ENCODE peak calls at places on chromosomes 5 and 9, in seven cellular contexts. H is ovary; I is HAP-1; Y is IMR-90; P is CD8-positive, alpha-beta memory T cell; T is heart left ventricle; Z is CD4-positive, alpha-beta memory T cell. E is an unnamed sample.

GRCh38 chr9:136688274-136689107 is 1.2 kb upstream of the AGPAT2 start:
- DNase-seq in T (no peak), Z (no peak), P (no peak), Y (no peak), I (no peak), H (no peak), E (no peak)

GRCh38 chr5:56190500-56190899 is 42.6 kb downstream of the ANKRD55 start:
- DNase-seq in I (no peak), P (no peak), Z (peak), T (peak), H (no peak), Y (peak), E (no peak)

GRCh38 chr5:53480474-53481353 is at the start of gene FST:
- DNase-seq in I (peak), P (no peak), T (no peak), Y (peak), Z (peak), H (peak), E (no peak)

GRCh38 chr5:111227805-111228204 is 3.6 kb downstream of the CAMK4 start:
- DNase-seq in Z (peak), Y (peak), I (no peak), H (no peak), T (no peak), P (peak), E (no peak)

GRCh38 chr5:125882061-125882460 is 541.1 kb upstream of the GRAMD2B start:
- DNase-seq in Z (no peak), Y (no peak), H (no peak), I (no peak), P (no peak), T (no peak), E (no peak)

GRCh38 chr9:116499986-116500871 is 186.9 kb upstream of the TRIM32 start:
- DNase-seq in Y (peak), H (no peak), I (no peak), P (no peak), Z (no peak), T (peak), E (no peak)

GRCh38 chr9:114037961-114038723 is 40.0 kb downstream of the AMBP start:
- DNase-seq in T (no peak), I (peak), Z (no peak), P (no peak), Y (no peak), H (no peak), E (no peak)

GRCh38 chr9:85704744-85705143 is 37.0 kb downstream of the AGTPBP1 start:
- DNase-seq in P (no peak), I (no peak), Z (no peak), Y (no peak), T (no peak), H (no peak), E (no peak)

GRCh38 chr9:81631213-81631745 is 58.1 kb downstream of the TLE1 start:
- DNase-seq in I (no peak), H (no peak), T (no peak), P (no peak), Y (no peak), Z (no peak), E (no peak)

GRCh38 chr5:59357421-59357977 is 536.0 kb downstream of the PDE4D start:
- DNase-seq in Y (peak), H (no peak), Z (no peak), I (no peak), P (no peak), T (peak), E (no peak)

GRCh38 chr9:136852664-136853595 is 784 bp downstream of the MAMDC4 start:
- DNase-seq in H (peak), Y (no peak), T (peak), Z (no peak), I (peak), P (no peak), E (no peak)

GRCh38 chr5:160466889-160467554 is 45.4 kb downstream of the PTTG1 start:
- DNase-seq in Y (no peak), P (no peak), H (no peak), Z (no peak), I (no peak), T (no peak), E (no peak)

GRCh38 chr5:127695336-127695735 is 7.9 kb upstream of the CCDC192 start:
- DNase-seq in I (no peak), T (no peak), H (no peak), Y (no peak), Z (no peak), P (no peak), E (no peak)

GRCh38 chr5:171703116-171703515 is 82.5 kb upstream of the SMIM23 start:
- DNase-seq in Z (no peak), Y (no peak), P (no peak), T (no peak), H (no peak), I (no peak), E (no peak)

GRCh38 chr5:76701298-76701697 is 14.6 kb upstream of the F2R start:
- DNase-seq in Y (peak), Z (no peak), P (no peak), T (peak), H (no peak), I (no peak), E (no peak)

GRCh38 chr9:21993893-21994525 is at the start of gene CDKN2A:
- DNase-seq in T (no peak), I (peak), Z (peak), Y (peak), H (no peak), P (peak), E (no peak)

GRCh38 chr5:94694671-94695070 is 76.2 kb downstream of the SLF1 start:
- DNase-seq in P (no peak), H (no peak), T (no peak), I (no peak), Z (no peak), Y (no peak), E (no peak)

GRCh38 chr9:90941661-90942060 is 140.0 kb downstream of the SYK start:
- DNase-seq in T (no peak), Z (no peak), I (no peak), H (no peak), Y (no peak), P (no peak), E (no peak)

GRCh38 chr9:94813379-94813778 is 86.9 kb downstream of the AOPEP start:
- DNase-seq in I (no peak), Y (no peak), H (no peak), P (no peak), Z (no peak), T (no peak), E (no peak)

GRCh38 chr5:65199988-65200668 is 281.6 kb downstream of the ADAMTS6 start:
- DNase-seq in H (no peak), P (no peak), Y (peak), Z (no peak), T (no peak), I (no peak), E (no peak)

GRCh38 chr9:30746589-30746988 is 1637.9 kb upstream of the ACO1 start:
- DNase-seq in I (no peak), Z (no peak), P (no peak), T (no peak), H (no peak), Y (no peak), E (no peak)

GRCh38 chr5:45355189-45355992 is 340.8 kb downstream of the HCN1 start:
- DNase-seq in Z (no peak), P (no peak), Y (no peak), I (no peak), T (no peak), H (no peak), E (no peak)

GRCh38 chr5:139246394-139246793 is 47.1 kb upstream of the MATR3 start:
- DNase-seq in Z (no peak), I (no peak), T (no peak), P (no peak), Y (peak), H (no peak), E (no peak)

GRCh38 chr5:127260686-127261085 is 29.9 kb upstream of the MEGF10 start:
- DNase-seq in Y (no peak), Z (no peak), T (no peak), I (no peak), P (no peak), H (no peak), E (no peak)

GRCh38 chr9:137459601-137460362 is 648 bp upstream of the NSMF start:
- DNase-seq in Z (no peak), Y (no peak), P (peak), T (peak), H (no peak), I (no peak), E (no peak)

GRCh38 chr9:96137666-96138429 is 164.1 kb downstream of the HSD17B3 start:
- DNase-seq in H (no peak), P (no peak), Y (peak), T (no peak), Z (no peak), I (no peak), E (no peak)
- H3K4me3 ChIP-seq in H (no peak), P (no peak), Y (peak), T (no peak), Z (no peak), I (no peak), E (no peak)

GRCh38 chr9:133609311-133610098 is at the start of gene FAM163B:
- DNase-seq in P (no peak), I (peak), Y (peak), H (peak), Z (peak), T (no peak), E (no peak)

GRCh38 chr9:133607381-133607780 is 1.8 kb downstream of the FAM163B start:
- DNase-seq in I (no peak), Y (no peak), Z (no peak), T (no peak), P (no peak), H (no peak), E (no peak)

GRCh38 chr9:133607976-133608375 is 1.2 kb downstream of the FAM163B start:
- DNase-seq in Y (no peak), I (no peak), H (no peak), Z (no peak), P (no peak), T (no peak), E (no peak)

GRCh38 chr9:133608881-133609280 is 308 bp downstream of the FAM163B start:
- DNase-seq in P (no peak), T (no peak), H (no peak), Y (no peak), Z (no peak), I (no peak), E (no peak)

GRCh38 chr9:133608382-133608781 is 807 bp downstream of the FAM163B start:
- DNase-seq in H (no peak), T (no peak), Z (no peak), P (no peak), I (no peak), Y (no peak), E (no peak)
- H3K4me3 ChIP-seq in H (no peak), T (no peak), Z (no peak), P (no peak), I (no peak), Y (no peak), E (no peak)

GRCh38 chr5:95859327-95860060 is 37.0 kb upstream of the GLRX start:
- DNase-seq in Z (no peak), T (no peak), I (no peak), H (no peak), P (no peak), Y (no peak), E (no peak)

GRCh38 chr5:95858023-95858461 is 35.5 kb upstream of the GLRX start:
- DNase-seq in H (no peak), T (peak), Y (peak), Z (no peak), I (no peak), P (no peak), E (no peak)

GRCh38 chr5:95857185-95857945 is 34.8 kb upstream of the GLRX start:
- DNase-seq in T (peak), I (no peak), P (no peak), Y (peak), Z (no peak), H (peak), E (no peak)

GRCh38 chr5:95856501-95856981 is 34.0 kb upstream of the GLRX start:
- DNase-seq in H (no peak), I (no peak), Z (no peak), P (no peak), T (peak), Y (no peak), E (no peak)

GRCh38 chr5:95858661-95859326 is 36.3 kb upstream of the GLRX start:
- DNase-seq in T (peak), Y (peak), P (peak), Z (peak), H (peak), I (peak), E (peak)
- H3K4me3 ChIP-seq in T (peak), Y (peak), P (no peak), Z (peak), H (peak), I (no peak), E (peak)

DNA sequence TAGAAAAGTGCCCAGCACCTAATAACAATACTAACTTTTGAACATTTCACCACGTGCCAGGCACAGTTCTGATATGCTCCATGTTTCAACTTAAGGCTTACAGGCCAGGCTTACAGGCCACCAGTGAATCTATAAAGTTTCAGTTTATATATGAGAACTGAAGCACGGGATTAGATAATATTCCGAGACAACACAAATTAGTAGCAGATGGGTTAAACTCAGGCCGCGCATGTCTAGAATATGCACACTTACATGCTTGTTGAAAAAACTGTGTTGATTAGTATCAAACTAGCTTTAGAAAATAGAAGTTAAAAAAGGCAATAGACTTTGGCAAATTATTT is 587.9 kb downstream of the MTRR start:
- DNase-seq in T (no peak), Y (peak), H (no peak), I (no peak), Z (no peak), P (no peak), E (no peak)
- H3K4me3 ChIP-seq in T (peak), Y (peak), H (no peak), I (no peak), Z (peak), P (peak), E (peak)